ENCODE peak calls at places on chromosomes 13 and 19, in four cellular contexts. K is RWPE2, L is PC-9, N is AG09319. T is an unnamed sample.
A peak's percentile ranks its signal among the peaks of the same experiment; 100 is the strongest.

GRCh38 chr13:28137556-28137955 is 789 bp upstream of the PAN3 start:
- DNase-seq in K (no peak), L (no peak), N (no peak), T (peak; percentile 5)

GRCh38 chr19:3190921-3191805 is 5.4 kb downstream of the NCLN start:
- DNase-seq in K (no peak), L (no peak), N (no peak), T (no peak)

GRCh38 chr13:45826741-45827140 is 24.8 kb downstream of the SIAH3 start:
- DNase-seq in K (no peak), L (no peak), N (no peak), T (no peak)

GRCh38 chr13:27065582-27065981 is 106.0 kb downstream of the USP12 start:
- DNase-seq in K (no peak), L (no peak), N (no peak), T (no peak)

GRCh38 chr13:78997902-78998654 is 339.1 kb upstream of the OBI1 start:
- DNase-seq in K (no peak), L (no peak), N (no peak), T (no peak)

GRCh38 chr19:21439372-21439771 is 42.4 kb downstream of the ZNF493 start:
- DNase-seq in K (no peak), L (peak; percentile 95), N (no peak), T (peak; percentile 83)

GRCh38 chr19:38711726-38712153 is 32.5 kb downstream of the CAPN12 start:
- DNase-seq in K (no peak), L (no peak), N (peak; percentile 86), T (peak; percentile 56)

GRCh38 chr13:51765142-51765515 is 38.8 kb downstream of the DHRS12 start:
- DNase-seq in K (no peak), L (no peak), N (no peak), T (no peak)

GRCh38 chr13:69820180-69820579 is 287.4 kb upstream of the ATXN8OS start:
- DNase-seq in K (no peak), L (no peak), N (no peak), T (no peak)

GRCh38 chr13:106318941-106319411 is 216.5 kb downstream of the EFNB2 start:
- DNase-seq in K (peak; percentile 85), L (peak; percentile 98), N (peak; percentile 10), T (no peak)

GRCh38 chr13:19838726-19839342 is 24.6 kb downstream of the ZMYM5 start:
- DNase-seq in K (no peak), L (no peak), N (peak; percentile 73), T (no peak)

GRCh38 chr13:26758496-26759155 is 2.0 kb downstream of the GPR12 start:
- DNase-seq in K (no peak), L (no peak), N (no peak), T (no peak)

GRCh38 chr13:95485045-95485517 is 67.4 kb upstream of the CLDN10 start:
- DNase-seq in K (no peak), L (no peak), N (no peak), T (no peak)

GRCh38 chr19:56294557-56294956 is 20.1 kb downstream of the ZSCAN5A start:
- DNase-seq in K (no peak), L (no peak), N (no peak), T (no peak)

GRCh38 chr13:50130686-50131051 is 115.4 kb downstream of the KCNRG start:
- DNase-seq in K (no peak), L (no peak), N (no peak), T (no peak)

GRCh38 chr13:35848316-35848715 is 282.9 kb downstream of the DCLK1 start:
- DNase-seq in K (no peak), L (no peak), N (peak; percentile 11), T (no peak)

GRCh38 chr19:43731854-43732253 is 16.0 kb downstream of the IRGC start:
- DNase-seq in K (no peak), L (peak; percentile 41), N (no peak), T (no peak)

GRCh38 chr19:10356431-10356830 is 17.0 kb upstream of the ICAM3 start:
- DNase-seq in K (no peak), L (no peak), N (no peak), T (no peak)

GRCh38 chr19:13920940-13921744 is 15.1 kb downstream of the CC2D1A start:
- DNase-seq in K (no peak), L (peak; percentile 72), N (no peak), T (no peak)

GRCh38 chr19:39211731-39212376 is 7.8 kb upstream of the SYCN start:
- DNase-seq in K (no peak), L (no peak), N (no peak), T (no peak)

GRCh38 chr13:64239372-64239771 is 2823.7 kb upstream of the PCDH20 start:
- DNase-seq in K (no peak), L (no peak), N (no peak), T (no peak)

GRCh38 chr13:71864981-71865857 is 1.8 kb downstream of the DACH1 start:
- DNase-seq in K (peak; percentile 40), L (no peak), N (no peak), T (no peak)

GRCh38 chr13:45231722-45232121 is 30.9 kb upstream of the KCTD4 start:
- DNase-seq in K (no peak), L (no peak), N (no peak), T (no peak)

GRCh38 chr19:51564791-51565190 is 6.3 kb upstream of the ZNF175 start:
- DNase-seq in K (no peak), L (no peak), N (no peak), T (no peak)

GRCh38 chr19:47740866-47741519 is 4.4 kb upstream of the NOP53 start:
- DNase-seq in K (no peak), L (no peak), N (no peak), T (no peak)

GRCh38 chr19:48715681-48716171 is 3.8 kb downstream of the MAMSTR start:
- DNase-seq in K (no peak), L (no peak), N (no peak), T (no peak)

GRCh38 chr13:67299072-67299635 is 69.0 kb upstream of the PCDH9 start:
- DNase-seq in K (no peak), L (peak; percentile 37), N (no peak), T (no peak)

GRCh38 chr13:34172048-34172447 is 354.1 kb downstream of the RFC3 start:
- DNase-seq in K (no peak), L (no peak), N (no peak), T (no peak)

GRCh38 chr13:21242236-21242635 is 65.8 kb downstream of the MRPL57 start:
- DNase-seq in K (no peak), L (no peak), N (no peak), T (no peak)
- TF ChIP-seq CTCF in K (no peak), L (no peak), N (no peak), T (no peak)

DNA sequence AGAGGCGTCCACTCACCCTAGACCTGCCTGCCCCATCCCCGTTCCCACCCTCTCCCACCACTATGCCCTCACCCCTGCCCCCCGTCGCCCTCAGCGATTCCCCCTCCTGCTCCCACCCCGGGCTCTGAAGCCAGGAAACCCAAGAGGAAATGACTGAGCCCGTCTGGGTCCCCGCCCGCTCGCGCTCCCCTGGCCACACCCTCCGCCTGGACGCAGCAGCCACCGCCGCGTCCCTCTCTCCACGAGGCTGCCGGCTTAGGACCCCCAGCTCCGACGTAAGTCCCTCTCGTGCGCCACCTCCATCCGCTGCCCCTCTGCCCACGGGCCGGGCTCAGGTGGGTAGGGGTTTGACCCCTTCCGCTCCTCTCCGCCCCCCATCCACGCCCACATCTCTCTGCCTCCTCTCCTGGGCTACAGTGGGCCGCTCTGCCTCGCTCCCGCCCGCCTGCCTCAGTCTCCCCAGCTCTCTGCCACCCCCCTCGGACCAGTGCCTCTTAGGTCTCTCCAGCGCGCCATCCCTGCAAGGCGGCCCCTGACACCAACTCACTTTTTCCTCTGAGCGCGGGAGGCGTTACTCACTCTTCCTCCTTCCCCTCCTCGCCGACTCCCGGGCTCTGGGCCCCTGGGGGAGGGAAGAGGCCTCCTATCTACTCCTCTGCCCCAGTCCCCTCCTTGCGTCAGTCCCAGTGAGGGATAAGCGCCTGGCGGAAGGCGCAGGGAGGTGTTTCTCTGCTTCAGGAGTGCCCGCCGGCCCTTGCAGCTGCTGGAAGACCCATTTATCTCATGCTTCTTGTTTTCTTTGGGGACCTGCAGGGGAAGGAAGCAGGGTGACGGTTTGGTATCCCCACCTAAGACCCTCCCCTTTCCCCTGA is at the start of gene FXYD5:
- DNase-seq in K (no peak), L (peak; percentile 63), N (peak; percentile 34), T (no peak)
- TF ChIP-seq CTCF in K (no peak), L (no peak), N (no peak), T (no peak)

GRCh38 chr19:41325947-41326706 is 16.2 kb downstream of the CCDC97 start:
- DNase-seq in K (no peak), L (no peak), N (no peak), T (no peak)

GRCh38 chr19:41327076-41327475 is 17.1 kb downstream of the CCDC97 start:
- DNase-seq in K (no peak), L (no peak), N (no peak), T (no peak)

GRCh38 chr19:41327499-41328156 is 17.7 kb downstream of the CCDC97 start:
- DNase-seq in K (peak; percentile 93), L (peak; percentile 65), N (no peak), T (peak; percentile 68)

GRCh38 chr19:41328818-41329220 is 18.8 kb downstream of the CCDC97 start:
- DNase-seq in K (no peak), L (no peak), N (no peak), T (no peak)

DNA sequence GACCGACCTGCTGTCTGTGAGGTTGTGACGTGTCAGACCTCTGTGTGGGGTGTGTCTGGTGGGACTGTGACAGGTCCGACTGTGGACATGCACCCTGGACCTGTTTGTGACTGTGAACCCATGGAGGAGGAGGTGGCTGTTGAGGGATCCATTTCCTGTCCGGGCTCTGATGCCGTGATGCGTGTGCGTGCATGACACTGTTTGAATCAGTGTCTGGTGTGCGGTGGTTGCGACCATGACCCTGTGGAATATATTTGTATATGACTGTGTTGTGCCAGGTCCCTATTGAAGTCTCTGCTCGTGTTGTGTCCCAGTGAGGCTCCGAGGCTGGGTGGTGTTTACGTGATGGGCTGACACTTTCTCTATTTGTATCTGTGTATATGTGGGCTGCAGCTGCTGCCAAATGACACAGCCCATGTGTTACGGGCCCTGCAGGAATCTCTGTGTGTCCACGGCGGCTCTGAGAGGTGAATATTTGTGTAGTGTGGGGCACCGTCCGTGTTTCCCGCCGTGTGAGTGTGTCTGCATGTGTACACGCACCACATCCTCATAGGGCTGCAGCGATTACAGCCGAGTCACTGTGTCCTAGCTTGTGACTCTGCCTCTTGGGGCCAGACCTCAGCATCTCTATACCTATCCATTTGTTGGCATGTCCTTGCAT is 18.3 kb downstream of the CCDC97 start:
- DNase-seq in K (no peak), L (no peak), N (no peak), T (no peak)
- TF ChIP-seq CTCF in K (no peak), L (no peak), N (no peak), T (no peak)

GRCh38 chr19:1265611-1266115 is 3.5 kb upstream of the CIRBP start:
- DNase-seq in K (no peak), L (peak; percentile 43), N (no peak), T (peak; percentile 38)

GRCh38 chr19:1263198-1263597 is 5.9 kb upstream of the CIRBP start:
- DNase-seq in K (no peak), L (no peak), N (no peak), T (no peak)

GRCh38 chr19:1266818-1267440 is 2.2 kb upstream of the CIRBP start:
- DNase-seq in K (no peak), L (no peak), N (no peak), T (peak; percentile 61)

GRCh38 chr19:1266116-1266817 is 2.9 kb upstream of the CIRBP start:
- DNase-seq in K (no peak), L (peak; percentile 55), N (peak; percentile 57), T (peak; percentile 73)

GRCh38 chr19:1264801-1265610 is 4.1 kb upstream of the CIRBP start:
- DNase-seq in K (no peak), L (peak; percentile 83), N (no peak), T (peak; percentile 23)
- TF ChIP-seq CTCF in K (no peak), L (no peak), N (no peak), T (no peak)

T was measured in prostate gland.